ENCODE peak calls at places on chromosomes 16 and 17, in four cellular contexts. One of them, this sample, is unnamed.

GRCh38 chr16:15457958-15458357 is 23.6 kb downstream of the BMERB1 start:
- DNase-seq in AML-193: no peak
- DNase-seq in islet precursor cell: no peak
- DNase-seq in T follicular helper cell: no peak
- DNase-seq in this sample: no peak

GRCh38 chr16:81539009-81539820 is 94.6 kb downstream of the CMIP start:
- DNase-seq in islet precursor cell: peak; percentile 68
- DNase-seq in AML-193: no peak
- DNase-seq in T follicular helper cell: no peak
- DNase-seq in this sample: peak; percentile 39

GRCh38 chr17:71995570-71995969 is 125.2 kb upstream of the SOX9 start:
- DNase-seq in islet precursor cell: no peak
- DNase-seq in T follicular helper cell: no peak
- DNase-seq in AML-193: no peak
- DNase-seq in this sample: no peak

GRCh38 chr16:85227262-85227923 is 115.1 kb upstream of the CIBAR2 start:
- DNase-seq in islet precursor cell: no peak
- DNase-seq in T follicular helper cell: no peak
- DNase-seq in AML-193: no peak
- DNase-seq in this sample: peak; percentile 46

GRCh38 chr17:9880582-9880999 is 24.5 kb downstream of the RCVRN start:
- DNase-seq in islet precursor cell: no peak
- DNase-seq in AML-193: peak; percentile 27
- DNase-seq in T follicular helper cell: no peak
- DNase-seq in this sample: no peak

GRCh38 chr17:58338907-58339774 is 10.5 kb upstream of the TSPOAP1 start:
- DNase-seq in T follicular helper cell: no peak
- DNase-seq in AML-193: peak; percentile 96
- DNase-seq in islet precursor cell: peak; percentile 98
- DNase-seq in this sample: peak; percentile 93

GRCh38 chr17:76241205-76241539 is 879 bp upstream of the RNF157 start:
- DNase-seq in islet precursor cell: no peak
- DNase-seq in AML-193: no peak
- DNase-seq in T follicular helper cell: no peak
- DNase-seq in this sample: no peak

GRCh38 chr17:71011389-71011788 is 842.1 kb downstream of the KCNJ2 start:
- DNase-seq in T follicular helper cell: no peak
- DNase-seq in islet precursor cell: no peak
- DNase-seq in AML-193: no peak
- DNase-seq in this sample: no peak

GRCh38 chr17:80104956-80105375 is 3.6 kb downstream of the GAA start:
- DNase-seq in T follicular helper cell: no peak
- DNase-seq in AML-193: no peak
- DNase-seq in islet precursor cell: peak; percentile 50
- DNase-seq in this sample: no peak

GRCh38 chr16:52078716-52079655 is 468.0 kb downstream of the TOX3 start:
- DNase-seq in islet precursor cell: no peak
- DNase-seq in T follicular helper cell: no peak
- DNase-seq in AML-193: no peak
- DNase-seq in this sample: peak; percentile 14

GRCh38 chr16:63938661-63939060 is 1183.2 kb downstream of the CDH11 start:
- DNase-seq in AML-193: no peak
- DNase-seq in T follicular helper cell: no peak
- DNase-seq in islet precursor cell: no peak
- DNase-seq in this sample: no peak

GRCh38 chr17:60481604-60482003 is 44.4 kb downstream of the APPBP2 start:
- DNase-seq in T follicular helper cell: no peak
- DNase-seq in islet precursor cell: no peak
- DNase-seq in AML-193: no peak
- DNase-seq in this sample: no peak

GRCh38 chr16:28935924-28936783 is 4.4 kb downstream of the CD19 start:
- DNase-seq in T follicular helper cell: peak; percentile 77
- DNase-seq in AML-193: no peak
- DNase-seq in islet precursor cell: peak; percentile 73
- DNase-seq in this sample: peak; percentile 98

GRCh38 chr16:85905110-85906095 is 6.4 kb downstream of the IRF8 start:
- DNase-seq in islet precursor cell: no peak
- DNase-seq in AML-193: no peak
- DNase-seq in T follicular helper cell: no peak
- DNase-seq in this sample: no peak

GRCh38 chr17:28551421-28552186 is 820 bp downstream of the UNC119 start:
- DNase-seq in T follicular helper cell: no peak
- DNase-seq in AML-193: no peak
- DNase-seq in islet precursor cell: no peak
- DNase-seq in this sample: no peak

GRCh38 chr16:48123104-48123788 is 32.5 kb downstream of the ABCC12 start:
- DNase-seq in T follicular helper cell: no peak
- DNase-seq in islet precursor cell: peak; percentile 93
- DNase-seq in AML-193: no peak
- DNase-seq in this sample: peak; percentile 23

GRCh38 chr16:78563905-78564304 is 464.5 kb downstream of the WWOX start:
- DNase-seq in islet precursor cell: no peak
- DNase-seq in T follicular helper cell: no peak
- DNase-seq in AML-193: no peak
- DNase-seq in this sample: no peak

GRCh38 chr17:68738044-68738443 is 136.9 kb upstream of the FAM20A start:
- DNase-seq in T follicular helper cell: no peak
- DNase-seq in islet precursor cell: no peak
- DNase-seq in AML-193: no peak
- DNase-seq in this sample: no peak

GRCh38 chr16:4507588-4508345 is 30.8 kb downstream of the CDIP1 start:
- DNase-seq in islet precursor cell: no peak
- DNase-seq in T follicular helper cell: no peak
- DNase-seq in AML-193: no peak
- DNase-seq in this sample: no peak

GRCh38 chr16:4288148-4288921 is 15.5 kb upstream of the TFAP4 start:
- DNase-seq in islet precursor cell: peak; percentile 79
- DNase-seq in T follicular helper cell: peak; percentile 69
- DNase-seq in AML-193: peak; percentile 41
- DNase-seq in this sample: peak; percentile 83

GRCh38 chr16:56610017-56610608 is 1.7 kb downstream of the MT2A start:
- DNase-seq in islet precursor cell: peak; percentile 70
- DNase-seq in T follicular helper cell: peak; percentile 52
- DNase-seq in AML-193: peak; percentile 74
- DNase-seq in this sample: peak; percentile 70

GRCh38 chr16:86080982-86081381 is 182.0 kb downstream of the IRF8 start:
- DNase-seq in T follicular helper cell: no peak
- DNase-seq in AML-193: no peak
- DNase-seq in islet precursor cell: no peak
- DNase-seq in this sample: no peak

GRCh38 chr16:12067714-12068401 is 91.3 kb downstream of the SNX29 start:
- DNase-seq in T follicular helper cell: no peak
- DNase-seq in islet precursor cell: peak; percentile 78
- DNase-seq in AML-193: peak; percentile 62
- DNase-seq in this sample: peak; percentile 61

GRCh38 chr16:21526923-21527807 is 72.2 kb upstream of the METTL9 start:
- DNase-seq in islet precursor cell: peak; percentile 53
- DNase-seq in T follicular helper cell: no peak
- DNase-seq in AML-193: no peak
- DNase-seq in this sample: peak; percentile 69

GRCh38 chr16:56565023-56565477 is at the start of gene MT4:
- DNase-seq in T follicular helper cell: no peak
- DNase-seq in islet precursor cell: peak; percentile 38
- DNase-seq in AML-193: no peak
- DNase-seq in this sample: no peak

GRCh38 chr17:22410136-22410535 is 717.8 kb downstream of the KCNJ18 start:
- DNase-seq in T follicular helper cell: no peak
- DNase-seq in islet precursor cell: no peak
- DNase-seq in AML-193: no peak
- DNase-seq in this sample: no peak

GRCh38 chr17:37483311-37484039 is 6.2 kb upstream of the DUSP14 start:
- DNase-seq in T follicular helper cell: no peak
- DNase-seq in islet precursor cell: no peak
- DNase-seq in AML-193: no peak
- DNase-seq in this sample: no peak

This sample was measured in ELF-1.